ENCODE peak calls at places on chromosomes 6 and 20, in ten cellular contexts. Z is BJ; W is D721Med; E is T-helper 1 cell; G is hepatic stellate cell; T is lower leg skin; U is stimulated activated CD4-positive, alpha-beta T cell treated with anti-CD3 and anti-CD28 coated beads, TNF-alpha, amount 100 ng/mL, for 24 hours; Y is endodermal cell; A is C1 segment of cervical spinal cord; J is nephron progenitor cell. N is an unnamed sample.

GRCh38 chr20:62413025-62413580 is 6.0 kb upstream of the CABLES2 start:
- DNase-seq in E (no peak), W (no peak), Z (no peak), A (no peak), J (no peak), G (no peak), U (no peak), T (no peak), Y (no peak), N (no peak)

GRCh38 chr20:58538752-58539151 is 23.6 kb upstream of the APCDD1L start:
- DNase-seq in T (peak; percentile 28), Y (peak; percentile 5), E (no peak), A (no peak), W (no peak), Z (no peak), U (no peak), G (peak; percentile 51), J (no peak), N (no peak)

GRCh38 chr20:46690219-46691111 is 1.2 kb upstream of the TP53RK start:
- DNase-seq in Z (no peak), Y (no peak), G (no peak), E (no peak), U (no peak), W (no peak), A (no peak), T (peak; percentile 7), J (no peak), N (no peak)

GRCh38 chr6:20207096-20207454 is 5.2 kb downstream of the MBOAT1 start:
- DNase-seq in J (no peak), T (no peak), U (no peak), W (no peak), E (no peak), Z (no peak), A (no peak), Y (no peak), G (no peak), N (no peak)

GRCh38 chr6:96142142-96142541 is 126.4 kb downstream of the FUT9 start:
- DNase-seq in U (no peak), T (no peak), E (no peak), Z (no peak), W (no peak), J (no peak), A (no peak), Y (no peak), G (no peak), N (no peak)

GRCh38 chr6:7146079-7146828 is 38.5 kb downstream of the RREB1 start:
- DNase-seq in J (no peak), T (peak; percentile 94), G (peak; percentile 54), Z (no peak), E (no peak), W (no peak), Y (peak; percentile 62), A (no peak), U (no peak), N (peak; percentile 19)

GRCh38 chr20:25623225-25623735 is 534 bp downstream of the NANP start:
- DNase-seq in T (peak; percentile 88), U (no peak), Y (peak; percentile 70), Z (no peak), W (no peak), A (no peak), G (peak; percentile 42), E (peak; percentile 13), J (peak; percentile 37), N (peak; percentile 35)

GRCh38 chr6:140174509-140174908 is 800.1 kb upstream of the CITED2 start:
- DNase-seq in Z (peak; percentile 97), U (no peak), J (no peak), E (no peak), G (peak; percentile 30), T (no peak), Y (no peak), A (no peak), W (no peak), N (no peak)